ENCODE peak calls at places on chromosomes 4 and X, in ten cellular contexts. One of them, this sample, is unnamed.

GRCh38 chr4:143186202-143186601 is 1.5 kb downstream of the USP38 start:
- DNase-seq in kidney: no peak
- DNase-seq in dermis blood vessel endothelial cell: peak; percentile 29
- DNase-seq in GM19239: no peak
- DNase-seq in NCI-H1092 treated with DMSO at 0.1 percent for 48 hours: no peak
- DNase-seq in activated effector memory CD4-positive, alpha-beta T cell treated with anti-CD3 and anti-CD28 coated beads, Interleukin-2, amount 50 U/mL, for 16 hours: no peak
- DNase-seq in left colon: no peak
- DNase-seq in HCEC 1CT: peak; percentile 16
- DNase-seq in AG09309: no peak
- DNase-seq in Calu3: no peak
- DNase-seq in this sample: peak; percentile 23

GRCh38 chrX:69173906-69174305 is 8.7 kb upstream of the PJA1 start:
- DNase-seq in kidney: no peak
- DNase-seq in dermis blood vessel endothelial cell: no peak
- DNase-seq in GM19239: no peak
- DNase-seq in NCI-H1092 treated with DMSO at 0.1 percent for 48 hours: no peak
- DNase-seq in activated effector memory CD4-positive, alpha-beta T cell treated with anti-CD3 and anti-CD28 coated beads, Interleukin-2, amount 50 U/mL, for 16 hours: no peak
- DNase-seq in left colon: no peak
- DNase-seq in HCEC 1CT: no peak
- DNase-seq in AG09309: no peak
- DNase-seq in Calu3: no peak
- DNase-seq in this sample: no peak

GRCh38 chr4:108693211-108693610 is 42.8 kb downstream of the OSTC start:
- DNase-seq in kidney: no peak
- DNase-seq in dermis blood vessel endothelial cell: no peak
- DNase-seq in GM19239: no peak
- DNase-seq in NCI-H1092 treated with DMSO at 0.1 percent for 48 hours: no peak
- DNase-seq in activated effector memory CD4-positive, alpha-beta T cell treated with anti-CD3 and anti-CD28 coated beads, Interleukin-2, amount 50 U/mL, for 16 hours: no peak
- DNase-seq in left colon: no peak
- DNase-seq in HCEC 1CT: no peak
- DNase-seq in AG09309: no peak
- DNase-seq in Calu3: no peak
- DNase-seq in this sample: no peak

GRCh38 chr4:155888171-155888570 is 15.3 kb upstream of the TDO2 start:
- DNase-seq in kidney: no peak
- DNase-seq in dermis blood vessel endothelial cell: no peak
- DNase-seq in GM19239: no peak
- DNase-seq in NCI-H1092 treated with DMSO at 0.1 percent for 48 hours: no peak
- DNase-seq in activated effector memory CD4-positive, alpha-beta T cell treated with anti-CD3 and anti-CD28 coated beads, Interleukin-2, amount 50 U/mL, for 16 hours: no peak
- DNase-seq in left colon: no peak
- DNase-seq in HCEC 1CT: no peak
- DNase-seq in AG09309: no peak
- DNase-seq in Calu3: no peak
- DNase-seq in this sample: no peak

GRCh38 chrX:140503714-140504351 is 1.0 kb downstream of the SOX3 start:
- DNase-seq in kidney: peak; percentile 73
- DNase-seq in dermis blood vessel endothelial cell: peak; percentile 36
- DNase-seq in GM19239: no peak
- DNase-seq in NCI-H1092 treated with DMSO at 0.1 percent for 48 hours: no peak
- DNase-seq in activated effector memory CD4-positive, alpha-beta T cell treated with anti-CD3 and anti-CD28 coated beads, Interleukin-2, amount 50 U/mL, for 16 hours: no peak
- DNase-seq in left colon: no peak
- DNase-seq in HCEC 1CT: no peak
- DNase-seq in AG09309: no peak
- DNase-seq in Calu3: no peak
- DNase-seq in this sample: peak; percentile 0

GRCh38 chr4:132564920-132565319 is 584.2 kb upstream of the PCDH10 start:
- DNase-seq in kidney: no peak
- DNase-seq in dermis blood vessel endothelial cell: no peak
- DNase-seq in GM19239: no peak
- DNase-seq in NCI-H1092 treated with DMSO at 0.1 percent for 48 hours: no peak
- DNase-seq in activated effector memory CD4-positive, alpha-beta T cell treated with anti-CD3 and anti-CD28 coated beads, Interleukin-2, amount 50 U/mL, for 16 hours: no peak
- DNase-seq in left colon: no peak
- DNase-seq in HCEC 1CT: no peak
- DNase-seq in AG09309: no peak
- DNase-seq in Calu3: peak; percentile 14
- DNase-seq in this sample: no peak

GRCh38 chrX:11401966-11402365 is 108.8 kb downstream of the AMELX start:
- DNase-seq in kidney: no peak
- DNase-seq in dermis blood vessel endothelial cell: no peak
- DNase-seq in GM19239: no peak
- DNase-seq in NCI-H1092 treated with DMSO at 0.1 percent for 48 hours: no peak
- DNase-seq in activated effector memory CD4-positive, alpha-beta T cell treated with anti-CD3 and anti-CD28 coated beads, Interleukin-2, amount 50 U/mL, for 16 hours: no peak
- DNase-seq in left colon: no peak
- DNase-seq in HCEC 1CT: peak; percentile 32
- DNase-seq in AG09309: no peak
- DNase-seq in Calu3: no peak
- DNase-seq in this sample: no peak

GRCh38 chr4:39051454-39051853 is 10.6 kb upstream of the KLHL5 start:
- DNase-seq in kidney: no peak
- DNase-seq in dermis blood vessel endothelial cell: no peak
- DNase-seq in GM19239: no peak
- DNase-seq in NCI-H1092 treated with DMSO at 0.1 percent for 48 hours: no peak
- DNase-seq in activated effector memory CD4-positive, alpha-beta T cell treated with anti-CD3 and anti-CD28 coated beads, Interleukin-2, amount 50 U/mL, for 16 hours: no peak
- DNase-seq in left colon: no peak
- DNase-seq in HCEC 1CT: no peak
- DNase-seq in AG09309: no peak
- DNase-seq in Calu3: no peak
- DNase-seq in this sample: no peak

GRCh38 chrX:15853586-15854079 is 980 bp downstream of the AP1S2 start:
- DNase-seq in kidney: no peak
- DNase-seq in dermis blood vessel endothelial cell: peak; percentile 20
- DNase-seq in GM19239: no peak
- DNase-seq in NCI-H1092 treated with DMSO at 0.1 percent for 48 hours: peak; percentile 37
- DNase-seq in activated effector memory CD4-positive, alpha-beta T cell treated with anti-CD3 and anti-CD28 coated beads, Interleukin-2, amount 50 U/mL, for 16 hours: no peak
- DNase-seq in left colon: no peak
- DNase-seq in HCEC 1CT: peak; percentile 9
- DNase-seq in AG09309: no peak
- DNase-seq in Calu3: no peak
- DNase-seq in this sample: peak; percentile 1

GRCh38 chr4:33104190-33104773 is 2384.1 kb downstream of the PCDH7 start:
- DNase-seq in kidney: no peak
- DNase-seq in dermis blood vessel endothelial cell: no peak
- DNase-seq in GM19239: no peak
- DNase-seq in NCI-H1092 treated with DMSO at 0.1 percent for 48 hours: no peak
- DNase-seq in activated effector memory CD4-positive, alpha-beta T cell treated with anti-CD3 and anti-CD28 coated beads, Interleukin-2, amount 50 U/mL, for 16 hours: no peak
- DNase-seq in left colon: no peak
- DNase-seq in HCEC 1CT: no peak
- DNase-seq in AG09309: no peak
- DNase-seq in Calu3: no peak
- DNase-seq in this sample: no peak

GRCh38 chrX:123085311-123085940 is 98.7 kb upstream of the GRIA3 start:
- DNase-seq in kidney: no peak
- DNase-seq in dermis blood vessel endothelial cell: no peak
- DNase-seq in GM19239: no peak
- DNase-seq in NCI-H1092 treated with DMSO at 0.1 percent for 48 hours: no peak
- DNase-seq in activated effector memory CD4-positive, alpha-beta T cell treated with anti-CD3 and anti-CD28 coated beads, Interleukin-2, amount 50 U/mL, for 16 hours: no peak
- DNase-seq in left colon: no peak
- DNase-seq in HCEC 1CT: no peak
- DNase-seq in AG09309: no peak
- DNase-seq in Calu3: no peak
- DNase-seq in this sample: no peak

GRCh38 chr4:168633071-168633470 is 136.2 kb downstream of the PALLD start:
- DNase-seq in kidney: no peak
- DNase-seq in dermis blood vessel endothelial cell: no peak
- DNase-seq in GM19239: no peak
- DNase-seq in NCI-H1092 treated with DMSO at 0.1 percent for 48 hours: no peak
- DNase-seq in activated effector memory CD4-positive, alpha-beta T cell treated with anti-CD3 and anti-CD28 coated beads, Interleukin-2, amount 50 U/mL, for 16 hours: no peak
- DNase-seq in left colon: no peak
- DNase-seq in HCEC 1CT: no peak
- DNase-seq in AG09309: no peak
- DNase-seq in Calu3: no peak
- DNase-seq in this sample: no peak

GRCh38 chrX:69238153-69238959 is 73.1 kb upstream of the PJA1 start:
- DNase-seq in kidney: no peak
- DNase-seq in dermis blood vessel endothelial cell: no peak
- DNase-seq in GM19239: no peak
- DNase-seq in NCI-H1092 treated with DMSO at 0.1 percent for 48 hours: peak; percentile 95
- DNase-seq in activated effector memory CD4-positive, alpha-beta T cell treated with anti-CD3 and anti-CD28 coated beads, Interleukin-2, amount 50 U/mL, for 16 hours: no peak
- DNase-seq in left colon: no peak
- DNase-seq in HCEC 1CT: no peak
- DNase-seq in AG09309: no peak
- DNase-seq in Calu3: no peak
- DNase-seq in this sample: no peak

GRCh38 chr4:73853246-73853704 is at the start of gene PF4V1:
- DNase-seq in kidney: peak; percentile 84
- DNase-seq in dermis blood vessel endothelial cell: peak; percentile 37
- DNase-seq in GM19239: no peak
- DNase-seq in NCI-H1092 treated with DMSO at 0.1 percent for 48 hours: no peak
- DNase-seq in activated effector memory CD4-positive, alpha-beta T cell treated with anti-CD3 and anti-CD28 coated beads, Interleukin-2, amount 50 U/mL, for 16 hours: no peak
- DNase-seq in left colon: peak; percentile 41
- DNase-seq in HCEC 1CT: no peak
- DNase-seq in AG09309: no peak
- DNase-seq in Calu3: no peak
- DNase-seq in this sample: no peak

GRCh38 chr4:6781561-6781960 is 966 bp upstream of the KIAA0232 start:
- DNase-seq in kidney: no peak
- DNase-seq in dermis blood vessel endothelial cell: no peak
- DNase-seq in GM19239: no peak
- DNase-seq in NCI-H1092 treated with DMSO at 0.1 percent for 48 hours: no peak
- DNase-seq in activated effector memory CD4-positive, alpha-beta T cell treated with anti-CD3 and anti-CD28 coated beads, Interleukin-2, amount 50 U/mL, for 16 hours: peak; percentile 60
- DNase-seq in left colon: no peak
- DNase-seq in HCEC 1CT: no peak
- DNase-seq in AG09309: no peak
- DNase-seq in Calu3: no peak
- DNase-seq in this sample: no peak

GRCh38 chr4:72582853-72583252 is 13.8 kb upstream of the ADAMTS3 start:
- DNase-seq in kidney: no peak
- DNase-seq in dermis blood vessel endothelial cell: no peak
- DNase-seq in GM19239: no peak
- DNase-seq in NCI-H1092 treated with DMSO at 0.1 percent for 48 hours: no peak
- DNase-seq in activated effector memory CD4-positive, alpha-beta T cell treated with anti-CD3 and anti-CD28 coated beads, Interleukin-2, amount 50 U/mL, for 16 hours: no peak
- DNase-seq in left colon: no peak
- DNase-seq in HCEC 1CT: no peak
- DNase-seq in AG09309: no peak
- DNase-seq in Calu3: no peak
- DNase-seq in this sample: no peak

GRCh38 chrX:1903380-1903935 is 288.6 kb downstream of the ASMT start:
- DNase-seq in kidney: no peak
- DNase-seq in dermis blood vessel endothelial cell: no peak
- DNase-seq in GM19239: no peak
- DNase-seq in NCI-H1092 treated with DMSO at 0.1 percent for 48 hours: no peak
- DNase-seq in activated effector memory CD4-positive, alpha-beta T cell treated with anti-CD3 and anti-CD28 coated beads, Interleukin-2, amount 50 U/mL, for 16 hours: peak; percentile 3
- DNase-seq in left colon: no peak
- DNase-seq in HCEC 1CT: no peak
- DNase-seq in AG09309: peak; percentile 25
- DNase-seq in Calu3: no peak
- DNase-seq in this sample: no peak

GRCh38 chr4:53913771-53914170 is 150.6 kb downstream of the CHIC2 start:
- DNase-seq in kidney: no peak
- DNase-seq in dermis blood vessel endothelial cell: no peak
- DNase-seq in GM19239: no peak
- DNase-seq in NCI-H1092 treated with DMSO at 0.1 percent for 48 hours: no peak
- DNase-seq in activated effector memory CD4-positive, alpha-beta T cell treated with anti-CD3 and anti-CD28 coated beads, Interleukin-2, amount 50 U/mL, for 16 hours: no peak
- DNase-seq in left colon: no peak
- DNase-seq in HCEC 1CT: no peak
- DNase-seq in AG09309: no peak
- DNase-seq in Calu3: no peak
- DNase-seq in this sample: no peak

This sample was measured in dermis microvascular lymphatic vessel endothelial cell.